ENCODE peak calls at places on chromosomes 12 and 14, in nine cellular contexts. U, V, J, E, L, H, C, Y and A are unnamed samples.
A peak's percentile ranks its signal among the peaks of the same experiment; 100 is the strongest.

GRCh38 chr12:15982471-15982870 is 71.3 kb downstream of the DERA start:
- DNase-seq in U (no peak), C (peak; percentile 13), E (no peak), Y (peak; percentile 32), J (no peak), L (peak; percentile 50), H (no peak), V (no peak), A (no peak)

GRCh38 chr12:57261385-57261784 is 10.4 kb upstream of the STAC3 start:
- DNase-seq in C (no peak), L (no peak), J (no peak), V (no peak), H (no peak), Y (peak; percentile 89), E (no peak), U (no peak), A (no peak)

GRCh38 chr14:83842536-83842935 is 1687.4 kb upstream of the FLRT2 start:
- DNase-seq in E (no peak), H (no peak), L (no peak), C (no peak), V (no peak), Y (peak; percentile 75), U (no peak), J (no peak), A (no peak)

GRCh38 chr12:62808166-62808879 is 126.6 kb downstream of the PPM1H start:
- DNase-seq in C (no peak), L (no peak), J (no peak), E (no peak), V (no peak), U (no peak), H (no peak), Y (no peak), A (no peak)

GRCh38 chr12:109259545-109259895 is 49.6 kb downstream of the FOXN4 start:
- DNase-seq in C (no peak), E (no peak), V (no peak), J (no peak), U (no peak), L (no peak), Y (no peak), H (no peak), A (no peak)

GRCh38 chr12:107320031-107320928 is 226.9 kb upstream of the CRY1 start:
- DNase-seq in E (peak; percentile 66), L (no peak), V (no peak), H (peak; percentile 79), U (no peak), C (peak; percentile 61), Y (no peak), J (peak; percentile 57), A (no peak)

GRCh38 chr14:52078093-52078492 is 9.2 kb upstream of the NID2 start:
- DNase-seq in H (no peak), J (no peak), Y (no peak), E (no peak), V (no peak), L (no peak), C (no peak), U (no peak), A (no peak)

GRCh38 chr12:56216461-56216860 is 5.3 kb downstream of the RNF41 start:
- DNase-seq in E (no peak), J (no peak), L (no peak), U (no peak), C (no peak), Y (no peak), V (no peak), H (no peak), A (no peak)

GRCh38 chr14:58822856-58823255 is 185.1 kb downstream of the DACT1 start:
- DNase-seq in E (no peak), J (no peak), L (no peak), Y (no peak), U (no peak), H (no peak), C (no peak), V (no peak), A (no peak)

GRCh38 chr12:124852329-124852831 is 11.3 kb downstream of the SCARB1 start:
- DNase-seq in Y (no peak), L (no peak), U (no peak), V (no peak), J (no peak), H (no peak), C (no peak), E (no peak), A (no peak)

GRCh38 chr12:76060111-76060510 is 24.4 kb downstream of the NAP1L1 start:
- DNase-seq in C (no peak), L (no peak), V (no peak), E (no peak), Y (no peak), H (no peak), U (no peak), J (no peak), A (no peak)

GRCh38 chr12:46260153-46260912 is 8.5 kb downstream of the SLC38A1 start:
- DNase-seq in H (no peak), V (no peak), J (no peak), C (no peak), U (peak; percentile 59), E (no peak), L (peak; percentile 49), Y (no peak), A (no peak)

GRCh38 chr14:34365309-34365915 is 96.6 kb downstream of the SPTSSA start:
- DNase-seq in L (no peak), E (no peak), C (no peak), H (no peak), V (no peak), J (no peak), U (no peak), Y (no peak), A (no peak)

GRCh38 chr14:75636100-75636692 is 24.5 kb downstream of the ERG28 start:
- DNase-seq in Y (peak; percentile 32), C (no peak), L (no peak), H (no peak), V (no peak), E (no peak), J (no peak), U (no peak), A (no peak)

GRCh38 chr14:105180598-105181528 is at the start of gene NUDT14:
- DNase-seq in J (peak; percentile 74), H (peak; percentile 84), L (no peak), E (peak; percentile 70), Y (peak; percentile 21), V (peak; percentile 87), U (no peak), C (peak; percentile 92), A (peak; percentile 75)

GRCh38 chr12:92987846-92988621 is 58.9 kb upstream of the EEA1 start:
- DNase-seq in L (no peak), E (no peak), C (no peak), H (no peak), U (no peak), Y (no peak), V (no peak), J (no peak), A (no peak)

GRCh38 chr12:106586803-106587684 is 4.2 kb downstream of the RFX4 start:
- DNase-seq in V (no peak), C (no peak), H (no peak), Y (no peak), L (no peak), E (no peak), U (no peak), J (no peak), A (no peak)

GRCh38 chr14:51807355-51807754 is 53.1 kb upstream of the GNG2 start:
- DNase-seq in H (no peak), V (no peak), C (no peak), Y (no peak), J (no peak), L (peak; percentile 27), E (no peak), U (peak; percentile 26), A (no peak)

GRCh38 chr14:24708684-24709083 is 74.7 kb upstream of the GZMB start:
- DNase-seq in C (no peak), H (no peak), L (no peak), U (no peak), Y (no peak), V (no peak), J (no peak), E (no peak), A (no peak)

GRCh38 chr14:100271247-100271939 is 32.4 kb downstream of the YY1 start:
- DNase-seq in E (no peak), C (peak; percentile 38), U (no peak), L (no peak), V (no peak), H (peak; percentile 10), J (no peak), Y (no peak), A (no peak)

GRCh38 chr14:24429395-24430142 is at the start of the genes CBLN3 and KHNYN:
- DNase-seq in Y (peak; percentile 76), E (peak; percentile 79), C (peak; percentile 86), V (peak; percentile 96), U (peak; percentile 58), J (peak; percentile 82), L (peak; percentile 78), H (peak; percentile 83), A (no peak)

GRCh38 chr12:76020281-76020680 is 11.3 kb downstream of the PHLDA1 start:
- DNase-seq in U (no peak), E (peak; percentile 66), Y (no peak), H (peak; percentile 6), L (no peak), V (no peak), C (no peak), J (peak; percentile 61), A (no peak)

GRCh38 chr14:68137704-68138619 is 318.4 kb downstream of the RAD51B start:
- DNase-seq in L (peak; percentile 77), U (peak; percentile 80), C (peak; percentile 74), V (peak; percentile 80), E (no peak), J (no peak), Y (no peak), H (no peak), A (no peak)

GRCh38 chr12:10249690-10250455 is 37.2 kb downstream of the GABARAPL1 start:
- DNase-seq in Y (no peak), V (no peak), H (no peak), L (no peak), C (no peak), J (no peak), E (no peak), U (no peak), A (no peak)

GRCh38 chr12:24760162-24760561 is 188.7 kb downstream of the BCAT1 start:
- DNase-seq in Y (peak; percentile 6), V (no peak), U (no peak), H (no peak), E (no peak), C (no peak), J (no peak), L (no peak), A (no peak)

GRCh38 chr14:47040490-47040889 is 388.9 kb upstream of the RPL10L start:
- DNase-seq in U (no peak), J (no peak), E (no peak), Y (peak; percentile 2), V (no peak), L (no peak), H (no peak), C (peak; percentile 10), A (no peak)

GRCh38 chr14:99522457-99522891 is 41.3 kb downstream of the CCNK start:
- DNase-seq in Y (no peak), C (no peak), U (peak; percentile 46), J (no peak), V (no peak), E (no peak), L (no peak), H (no peak), A (no peak)

GRCh38 chr14:103960457-103960856 is 18.1 kb upstream of the RD3L start:
- DNase-seq in J (no peak), L (no peak), E (no peak), H (no peak), U (no peak), V (no peak), Y (no peak), C (no peak), A (no peak)

GRCh38 chr12:76688001-76688400 is 75.9 kb upstream of the ZDHHC17 start:
- DNase-seq in C (no peak), V (no peak), Y (no peak), J (no peak), L (no peak), U (no peak), E (no peak), H (no peak), A (no peak)

GRCh38 chr12:19764408-19764807 is 325.1 kb downstream of the AEBP2 start:
- DNase-seq in U (no peak), H (no peak), Y (no peak), C (no peak), L (no peak), E (no peak), J (no peak), V (no peak), A (no peak)

GRCh38 chr12:124940393-124941169 is 26.1 kb upstream of the UBC start:
- DNase-seq in Y (no peak), L (peak; percentile 52), U (peak; percentile 74), E (peak; percentile 71), H (no peak), J (peak; percentile 71), C (peak; percentile 67), V (peak; percentile 93), A (no peak)